ENCODE peak calls at places on chromosome 1, in four cellular contexts. R is K562, K is WTC11, B is HepG2. H is an unnamed sample.

GRCh38 chr1:8096105-8097011 is 70.2 kb upstream of the ERRFI1 start:
- DNase-seq in B (no peak), R (no peak), K (no peak), H (no peak)

GRCh38 chr1:193054169-193054675 is 4.9 kb downstream of the UCHL5 start:
- DNase-seq in K (no peak), R (no peak), B (no peak), H (no peak)

GRCh38 chr1:183562701-183563100 is 27.6 kb downstream of the NCF2 start:
- DNase-seq in K (no peak), R (no peak), B (no peak), H (no peak)

GRCh38 chr1:228279722-228280105 is 71.9 kb downstream of the OBSCN start:
- DNase-seq in R (no peak), B (no peak), K (peak), H (no peak)

GRCh38 chr1:15961492-15961891 is 14.4 kb downstream of the ZBTB17 start:
- DNase-seq in R (peak), K (no peak), B (no peak), H (no peak)

GRCh38 chr1:41850029-41850428 is 68.7 kb downstream of the HIVEP3 start:
- DNase-seq in B (no peak), R (no peak), K (no peak), H (no peak)

GRCh38 chr1:231091853-231092301 is 51.8 kb upstream of the FAM89A start:
- DNase-seq in R (peak), B (peak), K (peak), H (peak)

GRCh38 chr1:56758135-56758534 is 61.1 kb downstream of the FYB2 start:
- DNase-seq in R (no peak), K (peak), B (peak), H (peak)

GRCh38 chr1:207298666-207299065 is 22.8 kb upstream of the CD55 start:
- DNase-seq in B (no peak), R (no peak), K (no peak), H (no peak)

GRCh38 chr1:233113009-233113712 is 162.8 kb downstream of the NTPCR start:
- DNase-seq in K (no peak), R (peak), B (peak), H (peak)

GRCh38 chr1:96730574-96731298 is 9.2 kb downstream of the PTBP2 start:
- DNase-seq in R (no peak), K (no peak), B (peak), H (no peak)

GRCh38 chr1:53076721-53077598 is 14.9 kb downstream of the PODN start:
- DNase-seq in B (no peak), K (no peak), R (no peak), H (no peak)

DNA sequence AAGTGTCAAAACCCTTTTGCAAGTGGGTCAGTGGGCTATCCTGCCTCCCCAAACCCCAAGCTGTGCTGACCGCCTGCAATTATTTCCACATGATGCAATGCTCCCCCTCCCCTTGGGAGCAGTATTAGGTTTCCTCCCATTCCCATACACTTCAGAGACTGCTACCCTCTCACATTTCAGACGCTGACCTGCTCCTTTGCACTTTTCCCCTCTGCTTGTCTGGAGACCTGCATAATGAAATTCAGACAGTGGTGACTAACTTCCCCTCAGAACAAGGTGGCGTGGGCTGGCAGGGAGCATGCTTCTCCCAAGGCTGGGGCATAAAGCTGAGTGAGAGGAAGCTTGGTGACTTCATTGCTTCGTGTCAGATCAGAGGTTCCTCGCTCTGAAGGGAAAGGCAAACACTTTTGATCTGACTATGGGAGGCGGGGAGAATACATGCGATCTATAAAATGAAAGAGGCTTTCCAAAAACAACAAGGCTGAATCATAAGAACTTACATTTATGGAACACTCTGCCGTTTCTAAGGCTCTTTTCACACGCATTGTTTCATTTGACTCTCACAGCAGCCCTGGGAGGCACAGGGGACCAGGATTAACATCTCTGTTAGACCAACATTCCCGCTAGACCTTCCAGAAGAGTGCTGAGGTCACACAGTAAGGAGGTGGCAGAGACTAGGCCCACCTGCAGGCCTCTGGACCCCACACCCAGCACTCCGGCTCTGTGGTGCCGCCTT is 27.5 kb upstream of the ROR1 start:
- DNase-seq in R (no peak), K (peak), B (no peak), H (peak)
- TF ChIP-seq ELF4 in R (no peak), K (no peak), B (no peak), H (no peak)

GRCh38 chr1:214549604-214550338 is 1.6 kb downstream of the PTPN14 start:
- DNase-seq in K (no peak), B (no peak), R (no peak), H (no peak)

GRCh38 chr1:214546886-214547641 is 4.3 kb downstream of the PTPN14 start:
- DNase-seq in B (no peak), R (no peak), K (no peak), H (no peak)

GRCh38 chr1:214546076-214546475 is 5.3 kb downstream of the PTPN14 start:
- DNase-seq in K (no peak), R (no peak), B (no peak), H (no peak)

GRCh38 chr1:214548988-214549387 is 2.4 kb downstream of the PTPN14 start:
- DNase-seq in B (no peak), R (no peak), K (no peak), H (no peak)

DNA sequence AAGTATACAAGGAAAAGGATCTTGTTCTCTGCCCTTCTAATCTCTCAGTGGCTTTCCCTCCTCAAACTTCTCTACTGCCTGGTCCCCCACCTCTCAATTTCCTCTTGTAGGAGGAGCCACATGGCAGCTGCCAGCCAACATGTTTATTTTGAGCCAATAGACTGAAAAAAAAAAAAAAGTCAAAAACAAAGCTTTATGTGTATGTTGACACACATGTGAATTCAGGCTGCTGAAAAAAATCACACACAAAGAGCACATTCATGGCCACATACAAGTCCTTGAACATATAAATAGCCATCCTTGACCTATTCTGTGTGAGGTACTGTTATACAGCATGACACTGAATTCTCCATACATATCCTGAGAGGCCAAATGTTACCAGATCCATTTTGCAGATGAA is 3.7 kb downstream of the PTPN14 start:
- DNase-seq in B (peak), K (no peak), R (no peak), H (no peak)
- TF ChIP-seq ELF4 in B (no peak), K (no peak), R (no peak), H (no peak)

GRCh38 chr1:61448017-61448383 is 276.9 kb downstream of the TM2D1 start:
- DNase-seq in K (no peak), R (no peak), B (no peak), H (no peak)

GRCh38 chr1:61450454-61451213 is 274.3 kb downstream of the TM2D1 start:
- DNase-seq in K (no peak), R (no peak), B (peak), H (no peak)

GRCh38 chr1:61447339-61448016 is 277.5 kb downstream of the TM2D1 start:
- DNase-seq in B (no peak), K (no peak), R (no peak), H (no peak)

GRCh38 chr1:61449410-61449809 is 275.5 kb downstream of the TM2D1 start:
- DNase-seq in K (no peak), R (no peak), B (no peak), H (no peak)

DNA sequence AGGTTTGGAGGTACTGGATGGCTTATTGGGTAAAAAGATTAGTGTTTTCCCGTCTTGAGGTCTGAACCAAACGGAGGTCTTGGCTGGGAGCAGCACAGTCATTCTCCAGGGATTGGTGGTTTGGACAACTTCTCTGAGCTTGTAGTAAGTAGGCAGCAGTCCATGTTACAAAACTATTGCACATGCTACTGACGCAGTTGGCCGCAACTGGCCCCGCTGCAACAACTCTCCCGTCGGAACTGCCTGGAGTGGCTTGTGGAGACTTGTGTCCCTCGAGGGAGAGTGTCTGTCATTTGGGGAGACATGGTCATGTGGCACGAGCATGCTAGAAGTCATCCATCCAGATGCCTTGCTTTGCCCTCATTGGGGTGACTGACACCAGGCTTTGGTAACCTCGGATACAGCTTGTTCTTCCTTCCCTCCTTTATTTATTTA is 276.0 kb downstream of the TM2D1 start:
- DNase-seq in R (no peak), B (no peak), K (no peak), H (no peak)
- TF ChIP-seq ELF4 in R (no peak), B (no peak), K (no peak), H (no peak)

GRCh38 chr1:100313382-100313781 is 38.9 kb upstream of the CDC14A start:
- DNase-seq in R (no peak), K (no peak), B (no peak), H (no peak)

GRCh38 chr1:100306735-100307313 is 40.8 kb downstream of the RTCA start:
- DNase-seq in K (no peak), B (no peak), R (no peak), H (no peak)

GRCh38 chr1:100305954-100306353 is 39.9 kb downstream of the RTCA start:
- DNase-seq in K (no peak), R (no peak), B (no peak), H (no peak)

GRCh38 chr1:100308777-100309176 is 42.8 kb downstream of the RTCA start:
- DNase-seq in K (no peak), R (no peak), B (no peak), H (no peak)

DNA sequence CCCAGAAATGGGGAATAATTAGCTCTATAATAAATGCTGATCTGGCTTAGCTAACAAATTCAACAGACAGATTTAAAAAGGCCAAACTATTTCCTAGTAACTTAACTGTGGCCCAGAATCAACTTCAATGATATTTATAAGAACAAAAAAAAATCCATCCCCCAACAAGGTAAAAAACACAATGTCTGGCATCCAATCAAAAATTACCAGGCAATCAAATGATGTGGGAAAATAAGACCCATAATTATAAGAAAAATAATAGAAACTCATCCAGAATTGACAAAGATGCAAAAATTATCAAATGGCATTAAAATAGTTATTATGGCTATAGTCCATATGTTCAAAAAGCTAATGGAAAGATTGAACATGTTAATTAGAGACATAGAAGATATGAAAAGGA is 42.4 kb upstream of the CDC14A start:
- DNase-seq in R (no peak), B (no peak), K (no peak), H (no peak)
- TF ChIP-seq ELF4 in R (no peak), B (no peak), K (no peak), H (no peak)

GRCh38 chr1:236535656-236536293 is 12.0 kb downstream of the LGALS8 start:
- DNase-seq in K (no peak), B (no peak), R (no peak), H (no peak)
- TF ChIP-seq ELF4 in K (no peak), B (no peak), R (no peak), H (no peak)

DNA sequence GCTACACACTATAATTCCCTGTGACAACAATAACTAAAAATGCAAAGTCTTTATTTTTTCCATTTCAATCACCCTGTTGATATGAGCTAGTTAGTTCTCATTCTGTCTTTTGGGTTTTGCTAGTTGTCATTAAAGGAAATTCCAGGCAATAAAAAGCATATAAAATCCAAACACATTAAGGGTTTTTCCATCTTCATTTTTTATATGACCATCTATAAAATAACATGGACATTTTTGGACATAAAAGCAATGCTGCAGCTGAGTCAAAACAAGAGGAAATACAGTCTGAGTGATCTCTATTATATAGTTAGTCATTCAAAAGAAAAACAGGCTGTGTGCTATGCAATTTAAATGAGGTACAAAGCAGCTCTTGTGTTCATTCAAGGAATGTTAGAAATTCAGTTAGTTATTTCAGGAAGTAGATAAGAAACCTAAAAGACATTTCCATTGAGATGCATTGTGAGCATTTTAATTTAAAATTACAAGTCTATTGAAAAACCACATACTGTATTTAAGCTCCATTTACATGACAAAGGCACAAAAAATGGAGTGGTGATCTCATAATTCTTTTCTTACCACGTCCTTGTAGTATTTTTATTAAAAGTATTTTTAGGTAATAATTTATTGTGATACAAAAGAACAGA is 67.3 kb upstream of the BCL10 start:
- DNase-seq in K (no peak), B (peak), R (no peak), H (no peak)
- TF ChIP-seq ELF4 in K (no peak), B (no peak), R (no peak), H (no peak)

GRCh38 chr1:1206376-1207253 is at the start of gene TNFRSF18:
- DNase-seq in R (no peak), K (peak), B (no peak), H (no peak)
- TF ChIP-seq ELF4 in R (no peak), K (no peak), B (no peak), H (no peak)